ENCODE peak calls at places on chromosomes 5 and 9, in ten cellular contexts. A is hepatocyte; B is CD8-positive, alpha-beta T cell; W is transverse colon; H is fibroblast of lung; M is uterus; R is astrocyte; P is body of pancreas; Y is IMR-90; O is tibial nerve. E is an unnamed sample. For H3K9me3, the result is how much of the 10 kb centered on the place peaks cover.

GRCh38 chr9:135461936-135462335 is 17.6 kb upstream of the PPP1R26 start:
- DNase-seq in R (no peak), P (no peak), O (no peak), B (no peak), W (no peak), A (no peak), Y (no peak), H (no peak), M (no peak), E (no peak)

GRCh38 chr9:1938675-1939170 is 76.4 kb upstream of the SMARCA2 start:
- DNase-seq in R (no peak), B (no peak), Y (no peak), O (no peak), M (no peak), P (no peak), W (no peak), H (no peak), A (no peak), E (no peak)

GRCh38 chr9:107141967-107142366 is 141.1 kb upstream of the RAD23B start:
- DNase-seq in R (no peak), O (no peak), W (no peak), A (peak), Y (peak), H (peak), M (no peak), B (no peak), P (no peak), E (no peak)

GRCh38 chr9:68822596-68823165 is 117.6 kb downstream of the PIP5K1B start:
- DNase-seq in A (peak), W (peak), O (no peak), M (no peak), H (no peak), P (peak), Y (no peak), R (no peak), B (no peak), E (no peak)

GRCh38 chr9:134395727-134396257 is 69.5 kb downstream of the RXRA start:
- DNase-seq in R (no peak), P (no peak), W (no peak), Y (no peak), A (no peak), B (no peak), O (no peak), M (no peak), H (no peak), E (no peak)

GRCh38 chr5:172133359-172134029 is 54.5 kb downstream of the STK10 start:
- DNase-seq in W (no peak), Y (peak), H (peak), A (no peak), B (no peak), M (no peak), R (peak), P (peak), O (no peak), E (no peak)

GRCh38 chr5:157479166-157479565 is 19.2 kb downstream of the NIPAL4 start:
- DNase-seq in W (no peak), O (no peak), R (no peak), H (no peak), A (peak), B (no peak), M (no peak), Y (peak), P (no peak), E (no peak)

GRCh38 chr5:80620206-80620605 is 34.2 kb upstream of the MSH3 start:
- DNase-seq in O (no peak), H (peak), R (peak), B (no peak), A (no peak), W (no peak), M (no peak), P (no peak), Y (peak), E (no peak)

GRCh38 chr5:160467555-160468418 is 46.1 kb downstream of the PTTG1 start:
- DNase-seq in P (peak), O (peak), R (peak), B (peak), H (peak), Y (peak), M (peak), A (peak), W (peak), E (peak)

GRCh38 chr5:175246242-175246891 is 197.6 kb downstream of the DRD1 start:
- DNase-seq in P (peak), O (no peak), H (peak), B (no peak), W (peak), M (peak), R (peak), Y (peak), A (peak), E (no peak)

GRCh38 chr9:124475158-124475867 is 25.1 kb downstream of the ADGRD2 start:
- DNase-seq in M (no peak), B (no peak), Y (no peak), A (no peak), H (no peak), O (no peak), P (no peak), W (no peak), R (no peak), E (no peak)

GRCh38 chr9:125988479-125989050 is 241.4 kb downstream of the PBX3 start:
- DNase-seq in A (no peak), W (no peak), R (no peak), B (no peak), M (no peak), P (no peak), H (no peak), Y (no peak), O (peak), E (no peak)

GRCh38 chr9:77820293-77820954 is 172.3 kb upstream of the GNA14 start:
- DNase-seq in O (no peak), M (no peak), W (no peak), B (no peak), R (peak), Y (peak), A (peak), H (peak), P (no peak), E (no peak)

GRCh38 chr9:117622347-117622746 is 81.9 kb upstream of the TLR4 start:
- DNase-seq in O (no peak), H (no peak), P (no peak), B (no peak), A (no peak), W (no peak), R (no peak), Y (no peak), M (no peak), E (no peak)

GRCh38 chr5:135116146-135116545 is 82.1 kb upstream of the PITX1 start:
- DNase-seq in H (no peak), M (no peak), O (no peak), B (no peak), R (no peak), Y (no peak), W (no peak), A (no peak), P (peak), E (no peak)

GRCh38 chr9:1198085-1198484 is 147.9 kb downstream of the DMRT2 start:
- DNase-seq in B (no peak), P (no peak), O (no peak), H (peak), R (no peak), A (no peak), Y (peak), M (no peak), W (no peak), E (no peak)

GRCh38 chr9:93645149-93645889 is 68.9 kb downstream of the PHF2 start:
- DNase-seq in M (peak), H (no peak), W (peak), A (no peak), P (peak), R (no peak), O (no peak), Y (no peak), B (no peak), E (no peak)

GRCh38 chr9:116928283-116928682 is 241.2 kb downstream of the TRIM32 start:
- DNase-seq in R (no peak), B (no peak), Y (no peak), A (no peak), P (no peak), M (no peak), H (no peak), O (no peak), W (no peak), E (no peak)

GRCh38 chr9:33742519-33742918 is 52.8 kb upstream of the PRSS3 start:
- DNase-seq in A (no peak), M (no peak), W (no peak), B (no peak), Y (no peak), P (no peak), R (no peak), O (no peak), H (no peak), E (no peak)

GRCh38 chr9:38081356-38082108 is 12.5 kb upstream of the SHB start:
- DNase-seq in R (no peak), M (no peak), A (no peak), Y (no peak), W (no peak), B (no peak), P (no peak), O (no peak), H (peak), E (no peak)

GRCh38 chr5:177600458-177601018 is 606 bp downstream of the B4GALT7 start:
- DNase-seq in B (no peak), R (peak), M (no peak), W (no peak), O (no peak), Y (peak), A (no peak), P (no peak), H (peak), E (no peak)

GRCh38 chr5:163330723-163331668 is 106.4 kb upstream of the CCNG1 start:
- DNase-seq in H (no peak), O (no peak), Y (no peak), W (no peak), R (no peak), B (no peak), A (no peak), M (no peak), P (no peak), E (no peak)

GRCh38 chr5:44440186-44440585 is 51.0 kb upstream of the FGF10 start:
- DNase-seq in A (no peak), P (no peak), B (no peak), H (no peak), Y (no peak), W (no peak), R (no peak), M (no peak), O (no peak), E (no peak)

GRCh38 chr9:35990155-35990554 is 32.2 kb upstream of the OR2S2 start:
- DNase-seq in Y (no peak), P (no peak), B (no peak), W (no peak), M (no peak), R (no peak), O (no peak), A (no peak), H (no peak), E (no peak)

GRCh38 chr5:68680376-68680775 is 413.4 kb upstream of the SLC30A5 start:
- DNase-seq in P (no peak), H (no peak), O (no peak), A (no peak), R (no peak), M (no peak), B (no peak), W (no peak), Y (no peak), E (no peak)

GRCh38 chr5:168346417-168346816 is 55.0 kb downstream of the WWC1 start:
- DNase-seq in O (no peak), R (no peak), P (peak), W (peak), B (no peak), Y (no peak), A (peak), M (no peak), H (no peak), E (no peak)

GRCh38 chr9:21326526-21327139 is 8.6 kb downstream of the KLHL9 start:
- DNase-seq in B (no peak), W (no peak), P (no peak), A (peak), H (peak), Y (peak), M (no peak), R (peak), O (no peak), E (no peak)

GRCh38 chr5:74935752-74936091 is 69.5 kb upstream of the FAM169A start:
- DNase-seq in Y (no peak), A (no peak), R (no peak), H (no peak), O (no peak), P (no peak), W (no peak), B (no peak), M (no peak), E (no peak)

GRCh38 chr5:64784451-64785025 is 15.8 kb downstream of the CWC27 start:
- DNase-seq in M (peak), B (peak), Y (peak), W (peak), H (peak), A (peak), R (peak), P (peak), O (peak), E (peak)

GRCh38 chr5:153713913-153714312 is 223.4 kb downstream of the GRIA1 start:
- DNase-seq in H (peak), B (no peak), A (no peak), Y (no peak), M (no peak), R (no peak), O (no peak), P (no peak), W (no peak), E (no peak)

GRCh38 chr9:114226289-114227055 is 71.1 kb downstream of the COL27A1 start:
- DNase-seq in R (no peak), P (no peak), A (no peak), B (no peak), W (no peak), Y (no peak), O (no peak), M (no peak), H (no peak), E (no peak)

GRCh38 chr5:169850407-169850806 is 129.9 kb downstream of the INSYN2B start:
- DNase-seq in P (no peak), R (no peak), H (no peak), B (no peak), Y (no peak), O (no peak), A (no peak), W (no peak), M (no peak), E (no peak)

GRCh38 chr9:18477121-18477705 is 3.3 kb downstream of the ADAMTSL1 start:
- DNase-seq in A (no peak), M (no peak), R (no peak), Y (no peak), W (no peak), O (no peak), P (no peak), H (peak), B (no peak), E (no peak)

GRCh38 chr5:138932171-138932810 is 57.2 kb upstream of the LRRTM2 start:
- DNase-seq in Y (no peak), R (no peak), H (no peak), P (no peak), A (no peak), B (no peak), W (no peak), O (no peak), M (no peak), E (no peak)

GRCh38 chr5:137265457-137265856 is 233.7 kb downstream of the SPOCK1 start:
- DNase-seq in A (no peak), R (peak), Y (peak), B (no peak), O (no peak), P (no peak), W (no peak), M (no peak), H (peak), E (no peak)

GRCh38 chr9:99103909-99104458 is 929 bp upstream of the TGFBR1 start:
- DNase-seq in A (peak), Y (peak), B (no peak), W (no peak), P (no peak), H (peak), O (no peak), M (peak), R (peak), E (no peak)

GRCh38 chr5:74083096-74083495 is 457.1 kb downstream of the ARHGEF28 start:
- DNase-seq in P (no peak), Y (no peak), B (no peak), M (no peak), W (no peak), R (no peak), A (no peak), O (no peak), H (no peak), E (no peak)

GRCh38 chr9:124238546-124239140 is 19.1 kb upstream of the NEK6 start:
- DNase-seq in B (no peak), P (no peak), R (no peak), M (no peak), A (no peak), O (no peak), H (no peak), W (no peak), Y (no peak), E (no peak)

DNA sequence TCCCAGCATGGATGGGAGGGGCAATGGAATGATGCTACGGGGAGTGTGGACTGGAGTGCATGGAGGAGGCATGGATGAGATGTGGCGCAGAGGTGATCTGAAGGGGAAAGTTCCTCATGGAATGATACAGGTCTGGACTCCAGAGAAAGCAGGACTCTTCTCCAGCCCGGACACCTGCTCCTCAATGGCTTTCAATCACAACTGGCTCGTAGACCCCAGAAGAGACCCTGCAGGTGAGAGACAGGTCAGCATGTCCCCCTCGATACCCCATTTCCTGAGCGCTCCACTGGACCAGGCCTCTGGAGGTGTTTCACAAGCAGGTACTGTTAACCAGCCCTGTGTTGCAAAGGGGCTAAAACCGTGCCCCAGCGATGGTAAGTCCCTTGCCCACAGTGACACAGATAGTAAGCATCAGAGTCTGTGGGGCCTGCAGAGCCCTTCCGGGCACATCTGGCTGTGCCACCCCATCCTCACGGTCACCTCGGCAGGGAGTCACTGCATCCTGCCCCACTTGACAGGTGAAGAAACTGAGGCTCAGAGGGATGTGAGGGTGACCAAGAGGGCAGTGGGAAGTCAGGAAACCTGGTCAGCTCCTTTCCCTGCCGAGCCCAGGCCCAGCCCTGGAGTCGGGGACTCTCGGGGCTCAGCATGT is 5.5 kb upstream of the DPM2 start:
- DNase-seq in W (no peak), O (no peak), Y (no peak), R (no peak), A (no peak), B (no peak), M (no peak), P (no peak), H (no peak), E (no peak)
- TF ChIP-seq CTCF in W (no peak), O (no peak), Y (no peak), R (peak), A (no peak), B (no peak), M (no peak), P (no peak), H (no peak), E (no peak)

GRCh38 chr9:95815153-95815552 is 60.3 kb upstream of the ERCC6L2 start:
- DNase-seq in Y (peak), R (peak), W (no peak), H (peak), O (no peak), P (no peak), B (no peak), A (peak), M (no peak), E (no peak)
- H3K27ac ChIP-seq in Y (no peak), R (no peak), W (no peak), H (no peak), O (peak), P (no peak), B (no peak), A (no peak), M (no peak), E (no peak)

GRCh38 chr5:32342656-32343055 is 29.9 kb upstream of the MTMR12 start:
- DNase-seq in O (no peak), W (no peak), R (no peak), Y (no peak), H (no peak), M (no peak), A (no peak), P (no peak), B (no peak), E (no peak)
- H3K9me3 ChIP-seq in O (under half), W (under half), R (under half), Y (under half), H (under half), M (under half), A (under half), P (under half), B (under half), E (under half)

GRCh38 chr5:142317673-142318261 is 7.1 kb downstream of the SPRY4 start:
- DNase-seq in P (no peak), R (no peak), W (no peak), M (no peak), H (no peak), O (no peak), B (no peak), A (no peak), Y (no peak), E (no peak)
- TF ChIP-seq CTCF in P (no peak), R (peak), W (no peak), M (no peak), H (peak), O (no peak), B (no peak), A (peak), Y (peak), E (no peak)

DNA sequence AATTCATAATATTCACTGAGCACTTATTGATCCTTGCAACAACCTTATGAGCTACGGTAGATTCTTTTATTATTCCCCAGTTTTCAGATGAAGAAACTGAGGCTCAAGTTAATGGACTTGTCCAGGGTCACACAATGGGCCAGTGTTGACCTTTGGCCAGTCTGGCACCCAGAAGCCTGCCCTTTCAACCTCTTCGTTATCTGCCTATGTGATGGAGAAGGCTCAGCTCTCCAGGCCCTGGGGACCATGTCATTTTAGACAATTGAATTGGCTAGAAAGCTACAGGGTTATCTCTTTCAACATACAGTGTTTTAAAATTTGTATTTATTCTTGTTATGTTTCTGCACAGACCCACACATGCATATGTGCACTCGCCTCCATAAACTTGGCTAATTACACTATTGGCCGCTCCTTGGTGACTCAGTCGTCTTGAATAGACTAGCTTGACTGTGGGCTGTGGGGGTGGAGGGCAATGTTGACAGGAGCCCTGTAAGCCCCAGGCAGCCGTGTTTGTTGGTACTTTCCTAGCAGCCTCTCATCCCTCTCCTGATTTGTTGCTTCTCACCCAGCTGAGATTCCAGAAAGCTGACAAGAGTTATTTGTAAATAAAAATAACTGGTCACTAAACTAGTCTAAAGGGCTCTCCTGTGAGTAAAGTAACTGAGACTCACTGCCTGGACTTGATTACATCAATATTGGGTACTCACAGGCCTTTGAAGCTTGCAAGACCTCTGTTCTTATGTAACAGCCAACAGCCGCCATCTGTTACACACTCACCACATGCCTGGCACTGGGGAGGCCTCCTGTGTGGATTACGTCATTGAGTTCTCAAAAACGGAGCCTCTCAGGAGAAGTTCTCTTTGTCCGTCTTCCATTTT is 8.5 kb upstream of the ANGPTL2 start:
- DNase-seq in B (no peak), W (peak), Y (peak), M (peak), H (peak), A (peak), R (peak), O (peak), P (peak), E (no peak)
- H3K27ac ChIP-seq in B (no peak), W (peak), Y (peak), M (peak), H (peak), A (peak), R (peak), O (peak), P (no peak), E (no peak)

E was measured in CD4-positive, alpha-beta T cell.